ENCODE peak calls at places on chromosomes 1 and 21, in nine cellular contexts. P is GM12892, K is KBM-7, W is Caco-2, T is GM19239, U is neural progenitor cell, V is colonic mucosa, B is adrenal gland, I is left lung. O is an unnamed sample.

GRCh38 chr1:175073054-175073453 is 5.4 kb downstream of the TNN start:
- DNase-seq in P (no peak), K (no peak), W (no peak), T (no peak), U (no peak), V (no peak), B (no peak), I (no peak), O (no peak)

GRCh38 chr1:116203192-116203723 is 92.1 kb downstream of the MAB21L3 start:
- DNase-seq in P (no peak), K (no peak), W (no peak), T (no peak), U (no peak), V (no peak), B (no peak), I (no peak), O (no peak)

GRCh38 chr1:100353073-100353801 is 931 bp downstream of the CDC14A start:
- DNase-seq in P (no peak), K (peak; percentile 77), W (peak; percentile 38), T (no peak), U (peak; percentile 83), V (peak; percentile 57), B (no peak), I (peak; percentile 43), O (no peak)

GRCh38 chr21:42010507-42011493 is 640 bp upstream of the ZBTB21 start:
- DNase-seq in P (peak; percentile 48), K (peak; percentile 61), W (peak; percentile 60), T (peak; percentile 29), U (peak; percentile 74), V (peak; percentile 41), B (peak; percentile 57), I (no peak), O (peak; percentile 64)

GRCh38 chr1:228012555-228012954 is 5.8 kb downstream of the WNT3A start:
- DNase-seq in P (no peak), K (no peak), W (no peak), T (no peak), U (no peak), V (no peak), B (peak; percentile 5), I (peak; percentile 19), O (no peak)

GRCh38 chr1:11331874-11332546 is 59.0 kb downstream of the UBIAD1 start:
- DNase-seq in P (no peak), K (no peak), W (no peak), T (no peak), U (no peak), V (no peak), B (no peak), I (no peak), O (no peak)

GRCh38 chr21:17270234-17270633 is 242.6 kb upstream of the CXADR start:
- DNase-seq in P (no peak), K (peak; percentile 42), W (peak; percentile 12), T (no peak), U (peak; percentile 38), V (no peak), B (peak; percentile 50), I (no peak), O (no peak)

GRCh38 chr1:184953600-184954219 is 20.6 kb downstream of the NIBAN1 start:
- DNase-seq in P (no peak), K (no peak), W (no peak), T (no peak), U (no peak), V (no peak), B (no peak), I (no peak), O (no peak)

GRCh38 chr1:96220644-96221043 is 500.9 kb upstream of the PTBP2 start:
- DNase-seq in P (no peak), K (no peak), W (no peak), T (no peak), U (no peak), V (no peak), B (no peak), I (no peak), O (no peak)

GRCh38 chr1:55062801-55063561 is 23.6 kb downstream of the PCSK9 start:
- DNase-seq in P (no peak), K (no peak), W (no peak), T (no peak), U (no peak), V (no peak), B (no peak), I (no peak), O (no peak)

GRCh38 chr21:16535100-16535418 is 805.3 kb downstream of the USP25 start:
- DNase-seq in P (no peak), K (no peak), W (no peak), T (no peak), U (peak; percentile 8), V (no peak), B (peak; percentile 92), I (peak; percentile 69), O (no peak)

GRCh38 chr1:160112370-160112769 is 3.2 kb upstream of the ATP1A2 start:
- DNase-seq in P (no peak), K (no peak), W (no peak), T (no peak), U (no peak), V (no peak), B (no peak), I (no peak), O (no peak)

GRCh38 chr1:117051224-117052064 is 8.7 kb upstream of the TTF2 start:
- DNase-seq in P (peak; percentile 36), K (peak; percentile 26), W (no peak), T (peak; percentile 37), U (no peak), V (peak; percentile 69), B (no peak), I (no peak), O (no peak)

GRCh38 chr21:34793471-34793870 is 124.7 kb downstream of the CLIC6 start:
- DNase-seq in P (no peak), K (no peak), W (no peak), T (no peak), U (no peak), V (no peak), B (no peak), I (no peak), O (no peak)

GRCh38 chr1:81304187-81304586 is 496.5 kb upstream of the ADGRL2 start:
- DNase-seq in P (no peak), K (no peak), W (no peak), T (no peak), U (no peak), V (no peak), B (peak; percentile 36), I (no peak), O (no peak)

GRCh38 chr1:27981146-27981545 is 21.4 kb downstream of the XKR8 start:
- DNase-seq in P (no peak), K (no peak), W (no peak), T (no peak), U (no peak), V (no peak), B (no peak), I (no peak), O (no peak)

GRCh38 chr21:36065497-36066036 is 4.3 kb upstream of the CBR1 start:
- DNase-seq in P (no peak), K (peak; percentile 71), W (no peak), T (no peak), U (no peak), V (peak; percentile 52), B (no peak), I (no peak), O (no peak)

GRCh38 chr1:12778061-12778460 is 4.5 kb downstream of the PRAMEF12 start:
- DNase-seq in P (no peak), K (no peak), W (no peak), T (no peak), U (no peak), V (no peak), B (no peak), I (no peak), O (no peak)

GRCh38 chr1:9039761-9040658 is 13.8 kb upstream of the SLC2A7 start:
- DNase-seq in P (no peak), K (no peak), W (no peak), T (no peak), U (no peak), V (no peak), B (no peak), I (no peak), O (no peak)

GRCh38 chr1:52139817-52140540 is 1.9 kb upstream of the ZFYVE9 start:
- DNase-seq in P (peak; percentile 35), K (peak; percentile 23), W (no peak), T (peak; percentile 46), U (no peak), V (no peak), B (no peak), I (no peak), O (no peak)

GRCh38 chr1:245143849-245144248 is 10.9 kb upstream of the KIF26B start:
- DNase-seq in P (no peak), K (no peak), W (no peak), T (no peak), U (no peak), V (no peak), B (no peak), I (no peak), O (no peak)

GRCh38 chr1:212699839-212700596 is at the start of gene BATF3:
- DNase-seq in P (no peak), K (no peak), W (peak; percentile 25), T (peak; percentile 34), U (peak; percentile 67), V (peak; percentile 42), B (no peak), I (peak; percentile 55), O (peak; percentile 27)